ENCODE peak calls at places on chromosomes 6 and 20, in eight cellular contexts. One of them, this sample, is unnamed.

GRCh38 chr20:40897177-40897700 is 131.4 kb upstream of the TOP1 start:
- DNase-seq in heart left ventricle: no peak
- DNase-seq in Calu3: no peak
- DNase-seq in cardiac fibroblast: peak
- DNase-seq in psoas muscle: no peak
- DNase-seq in fibroblast of the aortic adventitia: peak
- DNase-seq in body of pancreas: no peak
- DNase-seq in astrocyte of the cerebellum: peak
- DNase-seq in this sample: peak

GRCh38 chr6:122736166-122736565 is 43.4 kb upstream of the FABP7 start:
- DNase-seq in heart left ventricle: no peak
- DNase-seq in Calu3: no peak
- DNase-seq in cardiac fibroblast: no peak
- DNase-seq in psoas muscle: no peak
- DNase-seq in fibroblast of the aortic adventitia: no peak
- DNase-seq in body of pancreas: no peak
- DNase-seq in astrocyte of the cerebellum: no peak
- DNase-seq in this sample: no peak

GRCh38 chr6:85676086-85676729 is 33.5 kb upstream of the SYNCRIP start:
- DNase-seq in heart left ventricle: no peak
- DNase-seq in Calu3: no peak
- DNase-seq in cardiac fibroblast: peak
- DNase-seq in psoas muscle: no peak
- DNase-seq in fibroblast of the aortic adventitia: peak
- DNase-seq in body of pancreas: no peak
- DNase-seq in astrocyte of the cerebellum: no peak
- DNase-seq in this sample: no peak

GRCh38 chr6:89992818-89993217 is 98.5 kb downstream of the GJA10 start:
- DNase-seq in heart left ventricle: no peak
- DNase-seq in Calu3: no peak
- DNase-seq in cardiac fibroblast: no peak
- DNase-seq in psoas muscle: no peak
- DNase-seq in fibroblast of the aortic adventitia: no peak
- DNase-seq in body of pancreas: no peak
- DNase-seq in astrocyte of the cerebellum: no peak
- DNase-seq in this sample: no peak

GRCh38 chr6:158766621-158767435 is 52.3 kb downstream of the EZR start:
- DNase-seq in heart left ventricle: peak
- DNase-seq in Calu3: no peak
- DNase-seq in cardiac fibroblast: no peak
- DNase-seq in psoas muscle: no peak
- DNase-seq in fibroblast of the aortic adventitia: no peak
- DNase-seq in body of pancreas: no peak
- DNase-seq in astrocyte of the cerebellum: no peak
- DNase-seq in this sample: no peak

GRCh38 chr6:39387785-39388184 is 65.3 kb upstream of the KCNK16 start:
- DNase-seq in heart left ventricle: no peak
- DNase-seq in Calu3: no peak
- DNase-seq in cardiac fibroblast: no peak
- DNase-seq in psoas muscle: no peak
- DNase-seq in fibroblast of the aortic adventitia: no peak
- DNase-seq in body of pancreas: no peak
- DNase-seq in astrocyte of the cerebellum: no peak
- DNase-seq in this sample: no peak

GRCh38 chr6:139919107-139920026 is 544.9 kb upstream of the CITED2 start:
- DNase-seq in heart left ventricle: no peak
- DNase-seq in Calu3: no peak
- DNase-seq in cardiac fibroblast: no peak
- DNase-seq in psoas muscle: no peak
- DNase-seq in fibroblast of the aortic adventitia: no peak
- DNase-seq in body of pancreas: no peak
- DNase-seq in astrocyte of the cerebellum: no peak
- DNase-seq in this sample: no peak

GRCh38 chr6:30829639-30830250 is 54.6 kb upstream of the DDR1 start:
- DNase-seq in heart left ventricle: no peak
- DNase-seq in Calu3: no peak
- DNase-seq in cardiac fibroblast: no peak
- DNase-seq in psoas muscle: no peak
- DNase-seq in fibroblast of the aortic adventitia: no peak
- DNase-seq in body of pancreas: no peak
- DNase-seq in astrocyte of the cerebellum: no peak
- DNase-seq in this sample: no peak

GRCh38 chr6:167402195-167402686 is 77.4 kb downstream of the TTLL2 start:
- DNase-seq in heart left ventricle: no peak
- DNase-seq in Calu3: no peak
- DNase-seq in cardiac fibroblast: no peak
- DNase-seq in psoas muscle: no peak
- DNase-seq in fibroblast of the aortic adventitia: no peak
- DNase-seq in body of pancreas: no peak
- DNase-seq in astrocyte of the cerebellum: no peak
- DNase-seq in this sample: peak

GRCh38 chr6:159461266-159461665 is 231.8 kb downstream of the SOD2 start:
- DNase-seq in heart left ventricle: no peak
- DNase-seq in Calu3: no peak
- DNase-seq in cardiac fibroblast: no peak
- DNase-seq in psoas muscle: no peak
- DNase-seq in fibroblast of the aortic adventitia: no peak
- DNase-seq in body of pancreas: no peak
- DNase-seq in astrocyte of the cerebellum: peak
- DNase-seq in this sample: no peak

GRCh38 chr6:57221936-57222683 is at the start of gene RAB23:
- DNase-seq in heart left ventricle: peak
- DNase-seq in Calu3: peak
- DNase-seq in cardiac fibroblast: peak
- DNase-seq in psoas muscle: peak
- DNase-seq in fibroblast of the aortic adventitia: peak
- DNase-seq in body of pancreas: peak
- DNase-seq in astrocyte of the cerebellum: peak
- DNase-seq in this sample: peak
- TF ChIP-seq CTCF in heart left ventricle: no peak
- TF ChIP-seq CTCF in Calu3: no peak
- TF ChIP-seq CTCF in cardiac fibroblast: no peak
- TF ChIP-seq CTCF in psoas muscle: no peak
- TF ChIP-seq CTCF in fibroblast of the aortic adventitia: no peak
- TF ChIP-seq CTCF in body of pancreas: no peak
- TF ChIP-seq CTCF in astrocyte of the cerebellum: no peak
- TF ChIP-seq CTCF in this sample: no peak

GRCh38 chr20:47173596-47174216 is 182.8 kb downstream of the ZMYND8 start:
- DNase-seq in heart left ventricle: no peak
- DNase-seq in Calu3: no peak
- DNase-seq in cardiac fibroblast: no peak
- DNase-seq in psoas muscle: no peak
- DNase-seq in fibroblast of the aortic adventitia: no peak
- DNase-seq in body of pancreas: no peak
- DNase-seq in astrocyte of the cerebellum: no peak
- DNase-seq in this sample: no peak
- TF ChIP-seq CTCF in heart left ventricle: no peak
- TF ChIP-seq CTCF in Calu3: no peak
- TF ChIP-seq CTCF in cardiac fibroblast: no peak
- TF ChIP-seq CTCF in psoas muscle: no peak
- TF ChIP-seq CTCF in fibroblast of the aortic adventitia: no peak
- TF ChIP-seq CTCF in body of pancreas: no peak
- TF ChIP-seq CTCF in astrocyte of the cerebellum: no peak
- TF ChIP-seq CTCF in this sample: no peak

GRCh38 chr20:42485566-42485965 is 704.1 kb downstream of the PTPRT start:
- DNase-seq in heart left ventricle: no peak
- DNase-seq in Calu3: no peak
- DNase-seq in cardiac fibroblast: no peak
- DNase-seq in psoas muscle: no peak
- DNase-seq in fibroblast of the aortic adventitia: no peak
- DNase-seq in body of pancreas: no peak
- DNase-seq in astrocyte of the cerebellum: no peak
- DNase-seq in this sample: no peak

GRCh38 chr20:42482808-42483207 is 706.9 kb downstream of the PTPRT start:
- DNase-seq in heart left ventricle: no peak
- DNase-seq in Calu3: no peak
- DNase-seq in cardiac fibroblast: no peak
- DNase-seq in psoas muscle: no peak
- DNase-seq in fibroblast of the aortic adventitia: no peak
- DNase-seq in body of pancreas: no peak
- DNase-seq in astrocyte of the cerebellum: no peak
- DNase-seq in this sample: no peak

GRCh38 chr20:42484790-42485365 is 704.8 kb downstream of the PTPRT start:
- DNase-seq in heart left ventricle: no peak
- DNase-seq in Calu3: no peak
- DNase-seq in cardiac fibroblast: no peak
- DNase-seq in psoas muscle: no peak
- DNase-seq in fibroblast of the aortic adventitia: no peak
- DNase-seq in body of pancreas: no peak
- DNase-seq in astrocyte of the cerebellum: no peak
- DNase-seq in this sample: no peak

GRCh38 chr20:42484335-42484734 is 705.4 kb downstream of the PTPRT start:
- DNase-seq in heart left ventricle: no peak
- DNase-seq in Calu3: no peak
- DNase-seq in cardiac fibroblast: peak
- DNase-seq in psoas muscle: no peak
- DNase-seq in fibroblast of the aortic adventitia: peak
- DNase-seq in body of pancreas: no peak
- DNase-seq in astrocyte of the cerebellum: no peak
- DNase-seq in this sample: no peak

DNA sequence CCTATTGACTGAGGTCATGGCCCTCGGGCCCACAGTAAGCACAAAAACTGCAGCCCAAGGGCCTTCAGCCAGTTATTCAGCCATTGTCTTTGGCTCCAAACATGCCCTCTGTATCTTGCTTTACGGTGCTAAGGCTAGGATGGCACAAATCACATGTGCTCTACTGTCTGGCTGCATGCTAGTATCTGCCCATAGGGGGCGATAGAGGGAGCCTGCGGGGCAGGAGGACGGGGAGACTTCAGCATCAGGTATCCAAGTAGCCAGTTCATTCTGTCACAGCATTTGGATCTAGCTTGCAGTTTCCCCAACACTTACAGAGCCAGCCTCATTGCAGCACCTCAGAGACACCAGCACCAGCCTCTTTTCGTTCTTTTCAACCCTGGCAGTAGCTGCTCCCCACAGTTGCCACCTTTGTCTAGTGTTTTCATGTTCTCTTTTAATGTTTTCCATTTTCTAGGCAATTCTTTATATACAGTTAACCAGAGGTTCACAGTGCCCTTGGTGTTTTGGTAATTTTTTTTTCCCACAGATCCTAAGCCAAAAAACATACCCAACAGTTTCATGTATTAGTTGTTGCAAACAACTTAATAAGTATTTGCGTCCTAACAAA is 705.9 kb downstream of the PTPRT start:
- DNase-seq in heart left ventricle: no peak
- DNase-seq in Calu3: peak
- DNase-seq in cardiac fibroblast: no peak
- DNase-seq in psoas muscle: no peak
- DNase-seq in fibroblast of the aortic adventitia: no peak
- DNase-seq in body of pancreas: peak
- DNase-seq in astrocyte of the cerebellum: no peak
- DNase-seq in this sample: peak
- TF ChIP-seq CTCF in heart left ventricle: peak
- TF ChIP-seq CTCF in Calu3: peak
- TF ChIP-seq CTCF in cardiac fibroblast: peak
- TF ChIP-seq CTCF in psoas muscle: no peak
- TF ChIP-seq CTCF in fibroblast of the aortic adventitia: no peak
- TF ChIP-seq CTCF in body of pancreas: peak
- TF ChIP-seq CTCF in astrocyte of the cerebellum: no peak
- TF ChIP-seq CTCF in this sample: peak

DNA sequence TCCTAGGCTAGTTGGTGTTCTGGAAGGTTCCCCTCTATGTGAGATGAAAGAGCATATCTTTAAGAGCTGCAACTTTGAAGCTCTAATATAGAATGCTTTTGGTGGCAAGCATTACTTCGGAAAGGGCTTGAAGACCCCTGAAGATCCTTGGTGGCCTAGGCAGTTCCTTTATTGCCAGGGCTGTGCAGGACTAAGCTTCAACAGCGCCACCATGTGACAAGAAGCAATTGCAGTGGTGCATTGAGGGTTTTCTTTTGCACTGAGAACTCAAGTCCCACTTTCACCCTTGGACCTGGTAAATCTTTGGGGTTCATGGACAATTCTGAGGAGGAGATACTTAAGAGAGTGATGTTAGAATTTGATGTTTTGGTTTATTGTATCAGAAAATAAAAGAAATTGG is 237.4 kb upstream of the GMDS start:
- DNase-seq in heart left ventricle: no peak
- DNase-seq in Calu3: no peak
- DNase-seq in cardiac fibroblast: no peak
- DNase-seq in psoas muscle: no peak
- DNase-seq in fibroblast of the aortic adventitia: no peak
- DNase-seq in body of pancreas: no peak
- DNase-seq in astrocyte of the cerebellum: no peak
- DNase-seq in this sample: no peak
- TF ChIP-seq CTCF in heart left ventricle: no peak
- TF ChIP-seq CTCF in Calu3: no peak
- TF ChIP-seq CTCF in cardiac fibroblast: peak
- TF ChIP-seq CTCF in psoas muscle: no peak
- TF ChIP-seq CTCF in fibroblast of the aortic adventitia: no peak
- TF ChIP-seq CTCF in body of pancreas: no peak
- TF ChIP-seq CTCF in astrocyte of the cerebellum: no peak
- TF ChIP-seq CTCF in this sample: no peak

This sample was measured in nephron progenitor cell.